ENCODE peak calls at places on chromosomes 11 and 22, in four cellular contexts. Y is K562, M is GM12878, E is H1. N is an unnamed sample.

GRCh38 chr22:35315855-35316745 is 16.4 kb downstream of the TOM1 start:
- DNase-seq in M (no peak), E (no peak), Y (no peak), N (no peak)

GRCh38 chr11:57646221-57646620 is 3.5 kb downstream of the YPEL4 start:
- DNase-seq in Y (no peak), E (no peak), M (no peak), N (no peak)

GRCh38 chr22:41966607-41967240 is 2.5 kb upstream of the SEPTIN3 start:
- DNase-seq in E (no peak), Y (peak), M (peak), N (peak)

GRCh38 chr11:87063982-87064381 is 26.2 kb downstream of the TMEM135 start:
- DNase-seq in Y (no peak), M (no peak), E (no peak), N (no peak)

GRCh38 chr11:11148104-11148509 is 204.9 kb downstream of the CSNK2A3 start:
- DNase-seq in M (no peak), Y (peak), E (peak), N (peak)

GRCh38 chr11:95231881-95232605 is 1.0 kb upstream of the SESN3 start:
- DNase-seq in M (no peak), E (no peak), Y (no peak), N (peak)

GRCh38 chr22:37060801-37061610 is 9.5 kb downstream of the KCTD17 start:
- DNase-seq in M (no peak), E (no peak), Y (no peak), N (no peak)

GRCh38 chr22:47276219-47276843 is 513.9 kb downstream of the TBC1D22A start:
- DNase-seq in E (no peak), M (no peak), Y (no peak), N (no peak)

GRCh38 chr11:28727254-28727653 is 619.1 kb downstream of the METTL15 start:
- DNase-seq in Y (no peak), M (no peak), E (no peak), N (no peak)

GRCh38 chr22:47310601-47311000 is 548.2 kb downstream of the TBC1D22A start:
- DNase-seq in Y (no peak), M (no peak), E (no peak), N (no peak)

GRCh38 chr11:63375434-63375833 is 5.8 kb downstream of the SLC22A9 start:
- DNase-seq in Y (no peak), M (no peak), E (no peak), N (no peak)

GRCh38 chr22:39278040-39278439 is 33.3 kb upstream of the PDGFB start:
- DNase-seq in E (no peak), M (no peak), Y (no peak), N (no peak)

GRCh38 chr11:16785520-16786128 is 47.2 kb downstream of the C11orf58 start:
- DNase-seq in M (peak), Y (peak), E (no peak), N (peak)

GRCh38 chr11:101582242-101583052 is 1.4 kb downstream of the TRPC6 start:
- DNase-seq in E (no peak), Y (no peak), M (no peak), N (peak)

GRCh38 chr11:27473017-27473406 is 422 bp upstream of the LGR4 start:
- DNase-seq in E (no peak), M (no peak), Y (no peak), N (no peak)

GRCh38 chr11:8294251-8294935 is 30.7 kb upstream of the LMO1 start:
- DNase-seq in M (no peak), Y (no peak), E (no peak), N (no peak)

GRCh38 chr11:6194065-6194581 is 4.9 kb upstream of the OR52W1 start:
- DNase-seq in Y (no peak), M (no peak), E (no peak), N (no peak)

GRCh38 chr22:50174382-50175190 is 4.1 kb downstream of the PANX2 start:
- DNase-seq in E (no peak), M (no peak), Y (no peak), N (no peak)

GRCh38 chr11:1520987-1521349 is 34.4 kb upstream of the MOB2 start:
- DNase-seq in E (no peak), M (no peak), Y (peak), N (no peak)

GRCh38 chr11:43732225-43732624 is 51.7 kb downstream of the HSD17B12 start:
- DNase-seq in E (no peak), Y (peak), M (no peak), N (no peak)

GRCh38 chr11:125517116-125517804 is 21.2 kb upstream of the FEZ1 start:
- DNase-seq in Y (peak), M (no peak), E (peak), N (peak)

GRCh38 chr11:119614227-119615002 is 114.6 kb downstream of the NECTIN1 start:
- DNase-seq in Y (no peak), M (no peak), E (no peak), N (no peak)

GRCh38 chr11:70020336-70021214 is 57.5 kb upstream of the ANO1 start:
- DNase-seq in Y (peak), M (no peak), E (no peak), N (no peak)

GRCh38 chr11:65592840-65593517 is 2.6 kb downstream of the KCNK7 start:
- DNase-seq in E (no peak), M (no peak), Y (no peak), N (no peak)
- TF ChIP-seq SP1 in E (no peak), M (no peak), Y (no peak), N (no peak)

DNA sequence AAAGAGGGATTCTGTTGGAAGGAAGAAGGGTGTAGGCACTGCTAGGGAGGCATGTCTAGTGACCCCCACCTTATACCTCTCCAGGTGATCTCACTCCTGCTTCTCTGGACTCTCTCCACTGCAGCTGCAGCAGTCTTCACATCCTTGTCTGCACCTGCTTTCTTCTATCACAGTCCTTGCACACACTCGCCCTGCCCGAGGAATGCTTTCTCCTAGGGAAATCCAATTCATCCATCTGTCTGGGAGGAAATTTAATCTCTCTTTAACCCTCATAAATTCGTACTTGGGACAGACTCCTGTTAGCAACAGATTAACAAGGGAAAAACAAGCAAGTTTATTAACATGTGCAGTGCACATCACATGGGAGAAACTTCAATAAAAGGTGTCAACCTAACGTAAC is 11.4 kb upstream of the RCN1 start:
- DNase-seq in E (no peak), M (no peak), Y (no peak), N (no peak)
- TF ChIP-seq USF2 in E (no peak), M (no peak), Y (no peak), N (no peak)

DNA sequence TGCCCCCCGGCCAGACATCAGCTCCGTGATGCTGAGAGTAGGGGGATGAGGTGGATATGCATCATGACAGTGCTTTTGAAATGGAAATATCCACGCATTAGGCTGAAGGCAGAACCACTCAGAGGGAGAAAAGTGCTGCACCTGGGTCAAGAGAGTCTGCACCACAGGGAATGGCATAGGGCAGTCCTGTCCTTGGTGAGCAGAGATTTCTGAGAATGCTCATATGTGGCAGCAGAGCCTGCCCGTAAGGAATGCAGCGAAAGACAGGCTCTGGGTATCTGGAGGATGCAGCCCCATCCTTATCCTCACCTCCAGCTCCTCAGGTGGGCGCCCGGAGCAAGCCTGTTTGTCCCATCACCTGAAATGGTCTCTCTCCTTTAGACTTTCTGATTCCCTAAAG is 37.5 kb upstream of the SEZ6L start:
- DNase-seq in E (no peak), Y (no peak), M (no peak), N (no peak)
- TF ChIP-seq SP1 in E (no peak), Y (no peak), M (no peak), N (no peak)

DNA sequence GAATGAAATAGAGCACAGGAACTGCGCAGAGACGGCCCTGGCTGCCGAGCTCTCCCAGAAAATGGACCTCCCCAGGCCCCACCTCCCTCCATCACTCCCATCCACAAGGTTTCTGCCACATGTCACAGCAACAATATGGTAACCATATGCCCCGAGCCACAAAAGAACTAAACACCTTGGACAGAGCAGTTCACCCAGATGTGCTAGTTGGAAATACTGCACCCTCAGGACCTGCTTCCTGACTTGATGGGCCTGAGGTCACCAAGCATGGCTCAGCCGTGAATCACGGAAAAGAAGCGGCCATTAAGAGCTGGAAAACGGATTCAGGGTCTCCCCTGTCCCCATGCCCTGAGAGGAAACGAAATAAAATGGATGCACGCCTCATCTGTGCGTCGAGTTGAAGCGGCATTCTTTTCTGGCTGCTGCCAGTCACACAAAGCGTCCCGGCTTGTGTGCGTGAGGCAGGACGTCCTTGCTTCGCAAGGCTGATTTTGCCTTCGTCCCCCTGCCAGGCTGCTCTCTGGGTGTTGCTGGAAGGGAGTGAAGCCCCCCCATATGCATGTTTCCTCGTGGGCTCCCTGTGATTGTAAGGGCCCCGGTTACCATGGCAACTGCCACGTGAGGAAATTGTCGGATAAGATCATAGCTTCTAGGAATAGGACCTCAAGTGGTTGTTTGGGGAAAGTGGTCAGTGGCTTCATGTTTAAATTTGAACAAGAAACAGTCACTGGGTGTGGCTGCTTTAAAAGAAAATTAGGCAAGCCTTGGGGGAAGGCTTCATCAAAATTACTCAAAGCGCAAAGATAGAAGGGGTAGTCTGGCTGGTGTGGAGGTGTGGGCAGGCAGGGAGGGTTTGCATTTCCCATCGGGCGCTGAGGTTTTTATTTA is 51.7 kb downstream of the FLI1 start:
- DNase-seq in Y (no peak), E (no peak), M (no peak), N (no peak)
- TF ChIP-seq USF2 in Y (peak), E (peak), M (no peak), N (peak)

GRCh38 chr11:76161261-76161961 is 44.9 kb downstream of the WNT11 start:
- DNase-seq in M (no peak), Y (peak), E (no peak), N (no peak)

GRCh38 chr11:76158394-76159302 is 47.7 kb downstream of the WNT11 start:
- DNase-seq in E (no peak), M (no peak), Y (no peak), N (no peak)

GRCh38 chr11:76160856-76161255 is 45.4 kb downstream of the WNT11 start:
- DNase-seq in M (no peak), Y (no peak), E (no peak), N (no peak)

GRCh38 chr11:76159303-76159937 is 46.9 kb downstream of the WNT11 start:
- DNase-seq in Y (no peak), E (no peak), M (no peak), N (no peak)

DNA sequence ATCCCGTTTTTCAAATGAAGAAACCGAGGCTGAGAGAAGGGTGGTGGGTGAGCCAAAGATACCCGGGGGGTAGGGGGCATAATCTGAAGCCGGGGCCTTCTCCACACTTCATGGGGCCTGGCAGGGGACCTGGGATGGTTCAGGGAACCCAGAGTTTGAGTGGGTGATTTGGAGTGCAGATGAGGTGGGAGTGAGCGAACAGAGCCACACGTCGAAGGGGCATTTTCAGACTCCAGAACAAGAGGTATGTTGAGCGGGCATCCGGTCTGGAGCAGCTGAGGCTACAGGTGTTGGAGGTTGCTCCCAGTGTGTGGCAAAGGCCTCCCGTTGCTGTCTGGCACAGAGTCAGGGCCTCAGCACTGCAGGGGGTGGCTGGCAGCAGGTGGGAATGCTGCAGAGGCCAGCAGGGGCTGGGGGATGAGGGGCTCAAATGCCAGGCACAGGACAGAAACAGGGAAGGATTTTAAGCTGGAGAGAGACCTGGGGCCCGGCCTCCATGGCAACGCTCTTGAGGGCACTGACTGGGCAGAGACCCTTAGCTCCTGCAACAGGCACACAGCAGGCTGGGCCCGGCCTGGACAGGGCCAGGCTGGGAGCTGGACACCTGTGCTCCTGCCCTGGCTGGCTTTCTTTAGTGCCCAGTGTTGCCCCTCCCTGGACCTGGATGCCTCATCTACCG is 46.2 kb downstream of the WNT11 start:
- DNase-seq in M (no peak), E (no peak), Y (no peak), N (no peak)
- TF ChIP-seq SP1 in M (no peak), E (no peak), Y (no peak), N (no peak)

GRCh38 chr22:48923909-48924475 is 903.7 kb downstream of the BRD1 start:
- DNase-seq in E (no peak), Y (no peak), M (no peak), N (no peak)
- TF ChIP-seq USF2 in E (no peak), Y (no peak), M (no peak), N (no peak)

DNA sequence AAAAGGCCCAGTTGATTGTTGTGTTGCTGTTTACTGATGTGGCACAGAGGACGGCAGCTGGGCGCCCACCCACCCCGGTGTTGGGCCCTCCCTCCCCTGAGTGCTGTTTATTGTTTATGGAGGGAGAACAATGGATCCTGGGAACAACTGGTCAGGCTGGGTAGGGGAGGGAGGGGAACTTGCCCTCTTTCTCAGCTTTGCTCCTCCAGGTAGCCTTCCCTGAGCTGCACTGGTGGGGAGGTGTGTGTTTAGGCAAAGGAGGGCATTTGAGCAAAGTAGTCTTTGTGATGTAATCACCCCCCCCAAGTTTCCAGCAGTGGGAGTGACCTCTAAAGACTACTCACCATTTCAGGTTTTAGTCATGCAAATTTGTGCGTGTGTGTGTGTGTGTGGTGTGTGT is 1035.3 kb downstream of the NTM start:
- DNase-seq in E (peak), M (no peak), Y (no peak), N (peak)
- TF ChIP-seq SP1 in E (peak), M (no peak), Y (no peak), N (no peak)

GRCh38 chr11:2769779-2770555 is 70.2 kb upstream of the KCNQ1OT1 start:
- DNase-seq in Y (no peak), M (no peak), E (no peak), N (peak)
- TF ChIP-seq USF2 in Y (no peak), M (no peak), E (no peak), N (no peak)

GRCh38 chr11:103586756-103587155 is 449.7 kb upstream of the DDI1 start:
- DNase-seq in Y (no peak), M (no peak), E (no peak), N (no peak)
- TF ChIP-seq SP1 in Y (no peak), M (no peak), E (no peak), N (no peak)

GRCh38 chr11:61173456-61173855 is 12.2 kb upstream of the VPS37C start:
- DNase-seq in M (no peak), E (no peak), Y (peak), N (no peak)
- TF ChIP-seq USF2 in M (no peak), E (no peak), Y (no peak), N (no peak)

N was measured in WTC11.